ENCODE peak calls at places on chromosomes 16 and 17, in six cellular contexts. One of them, this sample, is unnamed.

GRCh38 chr16:74575805-74576643 is 30.9 kb downstream of the GLG1 start:
- DNase-seq in astrocyte of the spinal cord: no peak
- DNase-seq in psoas muscle: no peak
- DNase-seq in mucosa of descending colon: no peak
- DNase-seq in left ventricle myocardium inferior: no peak
- DNase-seq in cardiac fibroblast: no peak
- DNase-seq in this sample: no peak

GRCh38 chr16:62036101-62036806 is at the start of gene CDH8:
- DNase-seq in astrocyte of the spinal cord: peak
- DNase-seq in psoas muscle: no peak
- DNase-seq in mucosa of descending colon: no peak
- DNase-seq in left ventricle myocardium inferior: no peak
- DNase-seq in cardiac fibroblast: peak
- DNase-seq in this sample: no peak

GRCh38 chr17:35788504-35788998 is 6.9 kb downstream of the MMP28 start:
- DNase-seq in astrocyte of the spinal cord: peak
- DNase-seq in psoas muscle: no peak
- DNase-seq in mucosa of descending colon: no peak
- DNase-seq in left ventricle myocardium inferior: no peak
- DNase-seq in cardiac fibroblast: peak
- DNase-seq in this sample: no peak

GRCh38 chr16:12583237-12583897 is 220.3 kb downstream of the CPPED1 start:
- DNase-seq in astrocyte of the spinal cord: no peak
- DNase-seq in psoas muscle: no peak
- DNase-seq in mucosa of descending colon: no peak
- DNase-seq in left ventricle myocardium inferior: no peak
- DNase-seq in cardiac fibroblast: no peak
- DNase-seq in this sample: no peak

GRCh38 chr17:66941249-66941648 is 23.3 kb upstream of the CACNG4 start:
- DNase-seq in astrocyte of the spinal cord: no peak
- DNase-seq in psoas muscle: no peak
- DNase-seq in mucosa of descending colon: no peak
- DNase-seq in left ventricle myocardium inferior: no peak
- DNase-seq in cardiac fibroblast: no peak
- DNase-seq in this sample: peak

GRCh38 chr17:81322271-81323082 is 27.4 kb upstream of the SLC38A10 start:
- DNase-seq in astrocyte of the spinal cord: no peak
- DNase-seq in psoas muscle: no peak
- DNase-seq in mucosa of descending colon: peak
- DNase-seq in left ventricle myocardium inferior: no peak
- DNase-seq in cardiac fibroblast: peak
- DNase-seq in this sample: no peak

GRCh38 chr17:38627957-38628356 is 22.2 kb upstream of the SRCIN1 start:
- DNase-seq in astrocyte of the spinal cord: no peak
- DNase-seq in psoas muscle: no peak
- DNase-seq in mucosa of descending colon: no peak
- DNase-seq in left ventricle myocardium inferior: no peak
- DNase-seq in cardiac fibroblast: no peak
- DNase-seq in this sample: no peak

GRCh38 chr16:75420987-75421819 is 12.1 kb downstream of the CFDP1 start:
- DNase-seq in astrocyte of the spinal cord: peak
- DNase-seq in psoas muscle: peak
- DNase-seq in mucosa of descending colon: peak
- DNase-seq in left ventricle myocardium inferior: peak
- DNase-seq in cardiac fibroblast: peak
- DNase-seq in this sample: no peak

GRCh38 chr17:7217113-7217987 is 2.3 kb downstream of the DLG4 start:
- DNase-seq in astrocyte of the spinal cord: peak
- DNase-seq in psoas muscle: peak
- DNase-seq in mucosa of descending colon: no peak
- DNase-seq in left ventricle myocardium inferior: peak
- DNase-seq in cardiac fibroblast: peak
- DNase-seq in this sample: no peak

GRCh38 chr17:16882243-16882925 is 89.5 kb downstream of the TNFRSF13B start:
- DNase-seq in astrocyte of the spinal cord: no peak
- DNase-seq in psoas muscle: no peak
- DNase-seq in mucosa of descending colon: no peak
- DNase-seq in left ventricle myocardium inferior: no peak
- DNase-seq in cardiac fibroblast: no peak
- DNase-seq in this sample: no peak

GRCh38 chr17:65365209-65365608 is 196.2 kb downstream of the AXIN2 start:
- DNase-seq in astrocyte of the spinal cord: no peak
- DNase-seq in psoas muscle: no peak
- DNase-seq in mucosa of descending colon: no peak
- DNase-seq in left ventricle myocardium inferior: no peak
- DNase-seq in cardiac fibroblast: no peak
- DNase-seq in this sample: no peak

GRCh38 chr17:6374271-6374691 is 60.6 kb downstream of the AIPL1 start:
- DNase-seq in astrocyte of the spinal cord: peak
- DNase-seq in psoas muscle: no peak
- DNase-seq in mucosa of descending colon: peak
- DNase-seq in left ventricle myocardium inferior: no peak
- DNase-seq in cardiac fibroblast: no peak
- DNase-seq in this sample: no peak

GRCh38 chr16:89318871-89319627 is 101.5 kb downstream of the ZNF778 start:
- DNase-seq in astrocyte of the spinal cord: no peak
- DNase-seq in psoas muscle: no peak
- DNase-seq in mucosa of descending colon: no peak
- DNase-seq in left ventricle myocardium inferior: no peak
- DNase-seq in cardiac fibroblast: no peak
- DNase-seq in this sample: no peak

GRCh38 chr17:3551189-3551588 is 6.4 kb downstream of the TRPV3 start:
- DNase-seq in astrocyte of the spinal cord: no peak
- DNase-seq in psoas muscle: no peak
- DNase-seq in mucosa of descending colon: peak
- DNase-seq in left ventricle myocardium inferior: no peak
- DNase-seq in cardiac fibroblast: no peak
- DNase-seq in this sample: no peak

GRCh38 chr17:6555331-6556120 is 829 bp downstream of the PITPNM3 start:
- DNase-seq in astrocyte of the spinal cord: peak
- DNase-seq in psoas muscle: no peak
- DNase-seq in mucosa of descending colon: peak
- DNase-seq in left ventricle myocardium inferior: no peak
- DNase-seq in cardiac fibroblast: peak
- DNase-seq in this sample: no peak

GRCh38 chr17:68222586-68222985 is 25.3 kb upstream of the AMZ2 start:
- DNase-seq in astrocyte of the spinal cord: no peak
- DNase-seq in psoas muscle: no peak
- DNase-seq in mucosa of descending colon: no peak
- DNase-seq in left ventricle myocardium inferior: no peak
- DNase-seq in cardiac fibroblast: no peak
- DNase-seq in this sample: no peak

GRCh38 chr17:64056269-64057005 is 36.0 kb upstream of the ICAM2 start:
- DNase-seq in astrocyte of the spinal cord: no peak
- DNase-seq in psoas muscle: no peak
- DNase-seq in mucosa of descending colon: no peak
- DNase-seq in left ventricle myocardium inferior: no peak
- DNase-seq in cardiac fibroblast: no peak
- DNase-seq in this sample: no peak
- TF ChIP-seq CTCF in astrocyte of the spinal cord: no peak
- TF ChIP-seq CTCF in psoas muscle: no peak
- TF ChIP-seq CTCF in mucosa of descending colon: no peak
- TF ChIP-seq CTCF in left ventricle myocardium inferior: no peak
- TF ChIP-seq CTCF in cardiac fibroblast: no peak
- TF ChIP-seq CTCF in this sample: no peak

DNA sequence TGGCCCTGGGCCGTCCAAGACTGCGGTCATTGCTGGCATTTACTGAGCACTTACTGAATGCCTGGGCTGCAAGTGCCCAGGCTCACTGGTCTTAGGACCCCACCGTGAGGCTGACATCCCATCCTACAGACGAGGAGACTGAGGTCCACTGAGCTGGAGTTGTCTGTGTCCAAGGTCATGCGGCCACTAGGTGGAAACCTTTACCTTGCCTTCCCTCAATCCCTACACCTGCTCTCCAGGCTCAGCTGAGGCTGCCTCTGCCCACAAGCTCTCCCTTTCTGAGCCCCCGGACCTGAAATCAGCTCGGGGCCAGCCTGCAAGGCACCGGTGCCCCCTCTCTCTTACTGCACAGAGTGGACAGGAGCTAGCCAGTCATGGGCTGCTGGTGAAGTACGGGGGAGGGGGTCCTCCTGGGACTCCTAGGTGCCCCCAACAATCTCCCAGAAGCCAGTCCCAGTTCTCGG is 1.5 kb downstream of the CASKIN1 start:
- DNase-seq in astrocyte of the spinal cord: peak
- DNase-seq in psoas muscle: no peak
- DNase-seq in mucosa of descending colon: peak
- DNase-seq in left ventricle myocardium inferior: no peak
- DNase-seq in cardiac fibroblast: peak
- DNase-seq in this sample: no peak
- TF ChIP-seq CTCF in astrocyte of the spinal cord: peak
- TF ChIP-seq CTCF in psoas muscle: peak
- TF ChIP-seq CTCF in mucosa of descending colon: no peak
- TF ChIP-seq CTCF in left ventricle myocardium inferior: peak
- TF ChIP-seq CTCF in cardiac fibroblast: peak
- TF ChIP-seq CTCF in this sample: peak

GRCh38 chr16:30394603-30395154 is 541 bp upstream of the ZNF48 start:
- DNase-seq in astrocyte of the spinal cord: peak
- DNase-seq in psoas muscle: no peak
- DNase-seq in mucosa of descending colon: no peak
- DNase-seq in left ventricle myocardium inferior: no peak
- DNase-seq in cardiac fibroblast: peak
- DNase-seq in this sample: no peak

GRCh38 chr16:30395992-30396560 is 856 bp downstream of the ZNF48 start:
- DNase-seq in astrocyte of the spinal cord: no peak
- DNase-seq in psoas muscle: no peak
- DNase-seq in mucosa of descending colon: no peak
- DNase-seq in left ventricle myocardium inferior: no peak
- DNase-seq in cardiac fibroblast: peak
- DNase-seq in this sample: no peak

GRCh38 chr16:30397776-30398659 is 2.8 kb downstream of the ZNF48 start:
- DNase-seq in astrocyte of the spinal cord: no peak
- DNase-seq in psoas muscle: no peak
- DNase-seq in mucosa of descending colon: no peak
- DNase-seq in left ventricle myocardium inferior: no peak
- DNase-seq in cardiac fibroblast: no peak
- DNase-seq in this sample: no peak

GRCh38 chr16:30397056-30397455 is 1.8 kb downstream of the ZNF48 start:
- DNase-seq in astrocyte of the spinal cord: no peak
- DNase-seq in psoas muscle: no peak
- DNase-seq in mucosa of descending colon: no peak
- DNase-seq in left ventricle myocardium inferior: no peak
- DNase-seq in cardiac fibroblast: no peak
- DNase-seq in this sample: no peak

GRCh38 chr16:30395155-30395991 is at the start of gene ZNF48:
- DNase-seq in astrocyte of the spinal cord: peak
- DNase-seq in psoas muscle: peak
- DNase-seq in mucosa of descending colon: peak
- DNase-seq in left ventricle myocardium inferior: peak
- DNase-seq in cardiac fibroblast: peak
- DNase-seq in this sample: peak
- TF ChIP-seq CTCF in astrocyte of the spinal cord: no peak
- TF ChIP-seq CTCF in psoas muscle: peak
- TF ChIP-seq CTCF in mucosa of descending colon: peak
- TF ChIP-seq CTCF in left ventricle myocardium inferior: peak
- TF ChIP-seq CTCF in cardiac fibroblast: no peak
- TF ChIP-seq CTCF in this sample: peak

GRCh38 chr16:5062790-5063765 is 2.7 kb downstream of the C16orf89 start:
- DNase-seq in astrocyte of the spinal cord: no peak
- DNase-seq in psoas muscle: no peak
- DNase-seq in mucosa of descending colon: peak
- DNase-seq in left ventricle myocardium inferior: no peak
- DNase-seq in cardiac fibroblast: no peak
- DNase-seq in this sample: peak
- TF ChIP-seq CTCF in astrocyte of the spinal cord: no peak
- TF ChIP-seq CTCF in psoas muscle: no peak
- TF ChIP-seq CTCF in mucosa of descending colon: no peak
- TF ChIP-seq CTCF in left ventricle myocardium inferior: no peak
- TF ChIP-seq CTCF in cardiac fibroblast: no peak
- TF ChIP-seq CTCF in this sample: no peak

DNA sequence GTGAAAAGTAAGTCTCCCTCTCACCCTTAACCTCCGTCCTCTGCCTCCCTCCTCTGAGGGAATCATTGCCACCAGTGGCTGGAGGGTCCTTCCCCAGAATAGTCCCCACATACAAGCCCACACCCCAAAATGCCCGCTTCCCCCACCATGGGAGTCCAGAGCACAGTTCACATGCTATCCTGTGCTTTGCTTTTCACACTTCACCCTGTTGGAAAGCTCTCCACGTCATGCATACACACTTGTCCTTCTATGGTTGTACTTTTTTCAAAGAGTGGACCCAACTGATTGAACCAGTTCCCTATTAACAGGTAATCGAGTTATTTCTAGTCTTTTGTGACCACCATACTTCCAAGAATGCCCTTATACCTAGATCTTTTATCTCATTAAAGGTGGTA is 23.7 kb upstream of the KIFC3 start:
- DNase-seq in astrocyte of the spinal cord: no peak
- DNase-seq in psoas muscle: no peak
- DNase-seq in mucosa of descending colon: no peak
- DNase-seq in left ventricle myocardium inferior: no peak
- DNase-seq in cardiac fibroblast: no peak
- DNase-seq in this sample: no peak
- TF ChIP-seq CTCF in astrocyte of the spinal cord: no peak
- TF ChIP-seq CTCF in psoas muscle: no peak
- TF ChIP-seq CTCF in mucosa of descending colon: no peak
- TF ChIP-seq CTCF in left ventricle myocardium inferior: no peak
- TF ChIP-seq CTCF in cardiac fibroblast: no peak
- TF ChIP-seq CTCF in this sample: no peak

DNA sequence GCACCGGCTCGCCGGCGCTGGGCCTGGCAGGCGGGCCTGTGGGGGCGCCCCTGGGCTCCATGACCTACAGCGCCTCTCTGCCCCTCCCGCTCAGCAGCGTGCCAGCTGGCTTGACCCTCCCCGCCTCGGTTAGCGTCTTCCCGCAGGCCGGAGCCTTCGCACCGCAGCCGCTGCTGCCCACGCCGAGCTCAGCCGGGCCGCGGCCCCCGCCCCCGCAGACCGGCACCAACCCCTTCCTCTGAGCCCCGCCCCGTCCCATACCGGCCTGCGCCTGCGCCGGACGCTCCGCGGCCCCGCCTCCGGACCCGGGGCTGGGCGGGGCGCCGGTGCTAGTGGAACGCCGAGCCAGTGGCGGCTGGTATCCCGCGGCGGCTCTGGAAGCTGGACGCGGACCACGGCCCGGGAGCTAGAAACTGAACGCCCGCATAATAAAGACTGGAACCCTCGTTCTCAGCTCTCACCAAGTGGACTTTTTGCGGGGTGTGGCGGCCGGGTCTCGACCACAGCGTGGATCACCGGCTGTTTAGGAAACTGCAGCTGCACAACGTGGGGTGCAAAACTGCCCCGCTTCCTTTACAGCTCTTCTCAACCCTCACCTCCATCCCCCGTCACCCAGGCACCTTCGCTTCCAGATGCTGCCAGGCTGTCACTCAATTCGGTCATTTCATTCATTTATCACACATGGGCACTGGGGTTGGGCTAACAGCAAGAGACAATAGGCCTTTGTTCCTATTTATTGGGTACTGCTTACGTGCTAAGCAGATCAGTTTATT is 4.9 kb upstream of the SPATA20 start:
- DNase-seq in astrocyte of the spinal cord: peak
- DNase-seq in psoas muscle: peak
- DNase-seq in mucosa of descending colon: peak
- DNase-seq in left ventricle myocardium inferior: peak
- DNase-seq in cardiac fibroblast: peak
- DNase-seq in this sample: no peak
- TF ChIP-seq CTCF in astrocyte of the spinal cord: peak
- TF ChIP-seq CTCF in psoas muscle: peak
- TF ChIP-seq CTCF in mucosa of descending colon: no peak
- TF ChIP-seq CTCF in left ventricle myocardium inferior: peak
- TF ChIP-seq CTCF in cardiac fibroblast: no peak
- TF ChIP-seq CTCF in this sample: peak